ENCODE peak calls at places on chromosomes 11 and 22, in eight cellular contexts. One of them, this sample, is unnamed.

GRCh38 chr11:69472053-69472765 is 9.3 kb upstream of the LINC01488 start:
- DNase-seq in kidney: peak; percentile 48
- DNase-seq in dorsolateral prefrontal cortex: no peak
- DNase-seq in heart left ventricle: no peak
- DNase-seq in prostate gland: no peak
- DNase-seq in colonic mucosa: no peak
- DNase-seq in lower lobe of right lung: peak; percentile 30
- DNase-seq in naive thymus-derived CD4-positive, alpha-beta T cell: no peak
- DNase-seq in this sample: peak; percentile 70

GRCh38 chr11:63682045-63682915 is 980 bp downstream of the RTN3 start:
- DNase-seq in naive thymus-derived CD4-positive, alpha-beta T cell: no peak
- DNase-seq in heart left ventricle: peak; percentile 32
- DNase-seq in lower lobe of right lung: peak; percentile 55
- DNase-seq in kidney: no peak
- DNase-seq in prostate gland: no peak
- DNase-seq in dorsolateral prefrontal cortex: peak; percentile 51
- DNase-seq in colonic mucosa: peak; percentile 70
- DNase-seq in this sample: no peak

GRCh38 chr11:60710482-60710881 is 11.1 kb downstream of the MS4A8 start:
- DNase-seq in prostate gland: no peak
- DNase-seq in colonic mucosa: no peak
- DNase-seq in lower lobe of right lung: no peak
- DNase-seq in naive thymus-derived CD4-positive, alpha-beta T cell: no peak
- DNase-seq in kidney: no peak
- DNase-seq in dorsolateral prefrontal cortex: no peak
- DNase-seq in heart left ventricle: no peak
- DNase-seq in this sample: no peak

GRCh38 chr22:48828688-48829087 is 999.0 kb downstream of the BRD1 start:
- DNase-seq in prostate gland: no peak
- DNase-seq in naive thymus-derived CD4-positive, alpha-beta T cell: no peak
- DNase-seq in lower lobe of right lung: no peak
- DNase-seq in heart left ventricle: no peak
- DNase-seq in dorsolateral prefrontal cortex: peak; percentile 10
- DNase-seq in kidney: peak; percentile 43
- DNase-seq in colonic mucosa: no peak
- DNase-seq in this sample: peak; percentile 39

GRCh38 chr11:34667810-34668582 is 47.1 kb downstream of the EHF start:
- DNase-seq in prostate gland: peak; percentile 96
- DNase-seq in dorsolateral prefrontal cortex: no peak
- DNase-seq in heart left ventricle: no peak
- DNase-seq in kidney: no peak
- DNase-seq in lower lobe of right lung: no peak
- DNase-seq in colonic mucosa: no peak
- DNase-seq in naive thymus-derived CD4-positive, alpha-beta T cell: no peak
- DNase-seq in this sample: no peak

GRCh38 chr22:46044718-46045458 is 67.9 kb upstream of the WNT7B start:
- DNase-seq in kidney: peak; percentile 91
- DNase-seq in heart left ventricle: peak; percentile 76
- DNase-seq in colonic mucosa: no peak
- DNase-seq in naive thymus-derived CD4-positive, alpha-beta T cell: no peak
- DNase-seq in lower lobe of right lung: peak; percentile 69
- DNase-seq in dorsolateral prefrontal cortex: peak; percentile 31
- DNase-seq in prostate gland: no peak
- DNase-seq in this sample: peak; percentile 90

GRCh38 chr22:40190501-40190900 is 12.8 kb downstream of the TNRC6B start:
- DNase-seq in prostate gland: no peak
- DNase-seq in dorsolateral prefrontal cortex: no peak
- DNase-seq in lower lobe of right lung: peak; percentile 46
- DNase-seq in naive thymus-derived CD4-positive, alpha-beta T cell: no peak
- DNase-seq in heart left ventricle: peak; percentile 37
- DNase-seq in kidney: no peak
- DNase-seq in colonic mucosa: no peak
- DNase-seq in this sample: no peak

GRCh38 chr11:10511046-10511711 is 29.8 kb downstream of the RNF141 start:
- DNase-seq in kidney: no peak
- DNase-seq in prostate gland: no peak
- DNase-seq in lower lobe of right lung: no peak
- DNase-seq in naive thymus-derived CD4-positive, alpha-beta T cell: no peak
- DNase-seq in colonic mucosa: no peak
- DNase-seq in heart left ventricle: no peak
- DNase-seq in dorsolateral prefrontal cortex: no peak
- DNase-seq in this sample: no peak

GRCh38 chr22:17964153-17964552 is 60.2 kb downstream of the MICAL3 start:
- DNase-seq in prostate gland: no peak
- DNase-seq in kidney: peak; percentile 37
- DNase-seq in naive thymus-derived CD4-positive, alpha-beta T cell: no peak
- DNase-seq in colonic mucosa: no peak
- DNase-seq in dorsolateral prefrontal cortex: no peak
- DNase-seq in lower lobe of right lung: no peak
- DNase-seq in heart left ventricle: no peak
- DNase-seq in this sample: peak; percentile 60

GRCh38 chr11:81007046-81007445 is 1566.2 kb upstream of the TENM4 start:
- DNase-seq in lower lobe of right lung: no peak
- DNase-seq in colonic mucosa: no peak
- DNase-seq in prostate gland: no peak
- DNase-seq in dorsolateral prefrontal cortex: no peak
- DNase-seq in kidney: no peak
- DNase-seq in naive thymus-derived CD4-positive, alpha-beta T cell: no peak
- DNase-seq in heart left ventricle: no peak
- DNase-seq in this sample: no peak

GRCh38 chr11:110490886-110491285 is 61.1 kb downstream of the FDX1 start:
- DNase-seq in kidney: no peak
- DNase-seq in colonic mucosa: no peak
- DNase-seq in prostate gland: no peak
- DNase-seq in naive thymus-derived CD4-positive, alpha-beta T cell: no peak
- DNase-seq in lower lobe of right lung: no peak
- DNase-seq in heart left ventricle: no peak
- DNase-seq in dorsolateral prefrontal cortex: no peak
- DNase-seq in this sample: no peak

GRCh38 chr11:130806746-130807145 is 109.5 kb downstream of the SNX19 start:
- DNase-seq in colonic mucosa: no peak
- DNase-seq in naive thymus-derived CD4-positive, alpha-beta T cell: no peak
- DNase-seq in heart left ventricle: no peak
- DNase-seq in prostate gland: no peak
- DNase-seq in kidney: no peak
- DNase-seq in dorsolateral prefrontal cortex: no peak
- DNase-seq in lower lobe of right lung: no peak
- DNase-seq in this sample: no peak

GRCh38 chr11:70281114-70281729 is 10.7 kb downstream of the PPFIA1 start:
- DNase-seq in prostate gland: no peak
- DNase-seq in naive thymus-derived CD4-positive, alpha-beta T cell: no peak
- DNase-seq in kidney: peak; percentile 53
- DNase-seq in dorsolateral prefrontal cortex: no peak
- DNase-seq in colonic mucosa: no peak
- DNase-seq in lower lobe of right lung: no peak
- DNase-seq in heart left ventricle: peak; percentile 42
- DNase-seq in this sample: no peak

GRCh38 chr11:130217632-130218031 is 58.0 kb downstream of the ST14 start:
- DNase-seq in heart left ventricle: peak; percentile 12
- DNase-seq in colonic mucosa: no peak
- DNase-seq in lower lobe of right lung: peak; percentile 21
- DNase-seq in kidney: peak; percentile 77
- DNase-seq in prostate gland: no peak
- DNase-seq in dorsolateral prefrontal cortex: no peak
- DNase-seq in naive thymus-derived CD4-positive, alpha-beta T cell: no peak
- DNase-seq in this sample: peak; percentile 57

GRCh38 chr22:43471606-43472135 is 59.9 kb downstream of the MPPED1 start:
- DNase-seq in dorsolateral prefrontal cortex: peak; percentile 49
- DNase-seq in heart left ventricle: no peak
- DNase-seq in kidney: no peak
- DNase-seq in lower lobe of right lung: no peak
- DNase-seq in colonic mucosa: no peak
- DNase-seq in prostate gland: no peak
- DNase-seq in naive thymus-derived CD4-positive, alpha-beta T cell: no peak
- DNase-seq in this sample: peak; percentile 39

GRCh38 chr11:31871310-31872073 is 60.4 kb upstream of the PAX6 start:
- DNase-seq in prostate gland: no peak
- DNase-seq in naive thymus-derived CD4-positive, alpha-beta T cell: no peak
- DNase-seq in lower lobe of right lung: no peak
- DNase-seq in kidney: no peak
- DNase-seq in dorsolateral prefrontal cortex: no peak
- DNase-seq in heart left ventricle: no peak
- DNase-seq in colonic mucosa: no peak
- DNase-seq in this sample: no peak

GRCh38 chr22:26579331-26579886 is 10.5 kb downstream of the TPST2 start:
- DNase-seq in dorsolateral prefrontal cortex: no peak
- DNase-seq in naive thymus-derived CD4-positive, alpha-beta T cell: peak; percentile 41
- DNase-seq in heart left ventricle: no peak
- DNase-seq in lower lobe of right lung: peak; percentile 55
- DNase-seq in colonic mucosa: peak; percentile 35
- DNase-seq in prostate gland: no peak
- DNase-seq in kidney: no peak
- DNase-seq in this sample: peak; percentile 93

GRCh38 chr11:13336246-13336873 is 58.8 kb downstream of the BMAL1 start:
- DNase-seq in dorsolateral prefrontal cortex: no peak
- DNase-seq in colonic mucosa: no peak
- DNase-seq in prostate gland: no peak
- DNase-seq in naive thymus-derived CD4-positive, alpha-beta T cell: no peak
- DNase-seq in kidney: no peak
- DNase-seq in heart left ventricle: no peak
- DNase-seq in lower lobe of right lung: no peak
- DNase-seq in this sample: no peak

GRCh38 chr22:31192513-31192912 is 19.6 kb upstream of the LIMK2 start:
- DNase-seq in dorsolateral prefrontal cortex: no peak
- DNase-seq in lower lobe of right lung: no peak
- DNase-seq in naive thymus-derived CD4-positive, alpha-beta T cell: no peak
- DNase-seq in colonic mucosa: no peak
- DNase-seq in heart left ventricle: no peak
- DNase-seq in kidney: no peak
- DNase-seq in prostate gland: no peak
- DNase-seq in this sample: no peak

GRCh38 chr11:66958956-66959274 is 732 bp upstream of the PC start:
- DNase-seq in naive thymus-derived CD4-positive, alpha-beta T cell: no peak
- DNase-seq in prostate gland: no peak
- DNase-seq in dorsolateral prefrontal cortex: no peak
- DNase-seq in kidney: no peak
- DNase-seq in lower lobe of right lung: no peak
- DNase-seq in heart left ventricle: no peak
- DNase-seq in colonic mucosa: no peak
- DNase-seq in this sample: no peak

GRCh38 chr11:66956689-66957290 is 1.4 kb downstream of the PC start:
- DNase-seq in dorsolateral prefrontal cortex: peak; percentile 74
- DNase-seq in heart left ventricle: no peak
- DNase-seq in naive thymus-derived CD4-positive, alpha-beta T cell: no peak
- DNase-seq in lower lobe of right lung: peak; percentile 57
- DNase-seq in colonic mucosa: no peak
- DNase-seq in prostate gland: no peak
- DNase-seq in kidney: no peak
- DNase-seq in this sample: no peak

GRCh38 chr11:66958232-66958955 is at the start of gene PC:
- DNase-seq in kidney: peak; percentile 100
- DNase-seq in heart left ventricle: peak; percentile 99
- DNase-seq in naive thymus-derived CD4-positive, alpha-beta T cell: peak; percentile 95
- DNase-seq in colonic mucosa: peak; percentile 99
- DNase-seq in dorsolateral prefrontal cortex: peak; percentile 100
- DNase-seq in prostate gland: peak; percentile 99
- DNase-seq in lower lobe of right lung: peak; percentile 100
- DNase-seq in this sample: peak; percentile 99

GRCh38 chr11:66962247-66962646 is 4.1 kb upstream of the PC start:
- DNase-seq in colonic mucosa: no peak
- DNase-seq in lower lobe of right lung: peak; percentile 5
- DNase-seq in heart left ventricle: no peak
- DNase-seq in naive thymus-derived CD4-positive, alpha-beta T cell: no peak
- DNase-seq in kidney: no peak
- DNase-seq in prostate gland: no peak
- DNase-seq in dorsolateral prefrontal cortex: no peak
- DNase-seq in this sample: no peak

GRCh38 chr11:66957971-66958231 is 282 bp downstream of the PC start:
- DNase-seq in prostate gland: no peak
- DNase-seq in dorsolateral prefrontal cortex: no peak
- DNase-seq in naive thymus-derived CD4-positive, alpha-beta T cell: no peak
- DNase-seq in lower lobe of right lung: no peak
- DNase-seq in colonic mucosa: no peak
- DNase-seq in heart left ventricle: no peak
- DNase-seq in kidney: no peak
- DNase-seq in this sample: no peak
- H3K27ac ChIP-seq in prostate gland: peak overlapping the region; percentile 50
- H3K27ac ChIP-seq in dorsolateral prefrontal cortex: peak overlapping the region; percentile 77
- H3K27ac ChIP-seq in naive thymus-derived CD4-positive, alpha-beta T cell: peak overlapping the region; percentile 64
- H3K27ac ChIP-seq in lower lobe of right lung: peak overlapping the region; percentile 76
- H3K27ac ChIP-seq in colonic mucosa: peak overlapping the region; percentile 60
- H3K27ac ChIP-seq in heart left ventricle: no peak overlapping the region
- H3K27ac ChIP-seq in kidney: no peak overlapping the region
- H3K27ac ChIP-seq in this sample: peak overlapping the region; percentile 35

GRCh38 chr11:15159085-15159484 is 44.4 kb downstream of the INSC start:
- DNase-seq in prostate gland: no peak
- DNase-seq in lower lobe of right lung: no peak
- DNase-seq in heart left ventricle: no peak
- DNase-seq in naive thymus-derived CD4-positive, alpha-beta T cell: no peak
- DNase-seq in colonic mucosa: peak; percentile 25
- DNase-seq in kidney: no peak
- DNase-seq in dorsolateral prefrontal cortex: no peak
- DNase-seq in this sample: no peak

GRCh38 chr11:15153231-15153630 is 38.5 kb downstream of the INSC start:
- DNase-seq in dorsolateral prefrontal cortex: no peak
- DNase-seq in heart left ventricle: no peak
- DNase-seq in kidney: no peak
- DNase-seq in prostate gland: no peak
- DNase-seq in naive thymus-derived CD4-positive, alpha-beta T cell: no peak
- DNase-seq in colonic mucosa: no peak
- DNase-seq in lower lobe of right lung: no peak
- DNase-seq in this sample: no peak

GRCh38 chr11:15157738-15158137 is 43.0 kb downstream of the INSC start:
- DNase-seq in kidney: no peak
- DNase-seq in lower lobe of right lung: no peak
- DNase-seq in colonic mucosa: peak; percentile 20
- DNase-seq in naive thymus-derived CD4-positive, alpha-beta T cell: no peak
- DNase-seq in dorsolateral prefrontal cortex: no peak
- DNase-seq in prostate gland: no peak
- DNase-seq in heart left ventricle: no peak
- DNase-seq in this sample: no peak

GRCh38 chr11:15158351-15159015 is 43.8 kb downstream of the INSC start:
- DNase-seq in heart left ventricle: no peak
- DNase-seq in colonic mucosa: no peak
- DNase-seq in lower lobe of right lung: no peak
- DNase-seq in kidney: no peak
- DNase-seq in naive thymus-derived CD4-positive, alpha-beta T cell: no peak
- DNase-seq in prostate gland: no peak
- DNase-seq in dorsolateral prefrontal cortex: no peak
- DNase-seq in this sample: no peak

GRCh38 chr11:15157181-15157580 is 42.5 kb downstream of the INSC start:
- DNase-seq in lower lobe of right lung: no peak
- DNase-seq in prostate gland: no peak
- DNase-seq in colonic mucosa: no peak
- DNase-seq in heart left ventricle: no peak
- DNase-seq in kidney: no peak
- DNase-seq in dorsolateral prefrontal cortex: no peak
- DNase-seq in naive thymus-derived CD4-positive, alpha-beta T cell: no peak
- DNase-seq in this sample: no peak
- H3K27ac ChIP-seq in lower lobe of right lung: no peak overlapping the region
- H3K27ac ChIP-seq in prostate gland: no peak overlapping the region
- H3K27ac ChIP-seq in colonic mucosa: no peak overlapping the region
- H3K27ac ChIP-seq in heart left ventricle: no peak overlapping the region
- H3K27ac ChIP-seq in kidney: no peak overlapping the region
- H3K27ac ChIP-seq in dorsolateral prefrontal cortex: no peak overlapping the region
- H3K27ac ChIP-seq in naive thymus-derived CD4-positive, alpha-beta T cell: no peak overlapping the region
- H3K27ac ChIP-seq in this sample: no peak overlapping the region

GRCh38 chr11:120219157-120219934 is 8.5 kb downstream of the OAF start:
- DNase-seq in colonic mucosa: no peak
- DNase-seq in lower lobe of right lung: no peak
- DNase-seq in heart left ventricle: peak; percentile 39
- DNase-seq in prostate gland: no peak
- DNase-seq in dorsolateral prefrontal cortex: no peak
- DNase-seq in naive thymus-derived CD4-positive, alpha-beta T cell: no peak
- DNase-seq in kidney: no peak
- DNase-seq in this sample: no peak
- H3K27ac ChIP-seq in colonic mucosa: no peak overlapping the region
- H3K27ac ChIP-seq in lower lobe of right lung: no peak overlapping the region
- H3K27ac ChIP-seq in heart left ventricle: no peak overlapping the region
- H3K27ac ChIP-seq in prostate gland: peak overlapping the region; percentile 27
- H3K27ac ChIP-seq in dorsolateral prefrontal cortex: peak overlapping the region; percentile 70
- H3K27ac ChIP-seq in naive thymus-derived CD4-positive, alpha-beta T cell: no peak overlapping the region
- H3K27ac ChIP-seq in kidney: no peak overlapping the region
- H3K27ac ChIP-seq in this sample: peak overlapping the region; percentile 40

GRCh38 chr11:117200813-117201515 is 1.8 kb downstream of the TAGLN start:
- DNase-seq in naive thymus-derived CD4-positive, alpha-beta T cell: no peak
- DNase-seq in heart left ventricle: no peak
- DNase-seq in lower lobe of right lung: no peak
- DNase-seq in dorsolateral prefrontal cortex: no peak
- DNase-seq in colonic mucosa: no peak
- DNase-seq in prostate gland: no peak
- DNase-seq in kidney: no peak
- DNase-seq in this sample: no peak
- H3K27ac ChIP-seq in naive thymus-derived CD4-positive, alpha-beta T cell: no peak overlapping the region
- H3K27ac ChIP-seq in heart left ventricle: peak overlapping the region; percentile 55
- H3K27ac ChIP-seq in lower lobe of right lung: peak overlapping the region; percentile 77
- H3K27ac ChIP-seq in dorsolateral prefrontal cortex: no peak overlapping the region
- H3K27ac ChIP-seq in colonic mucosa: peak overlapping the region; percentile 71
- H3K27ac ChIP-seq in prostate gland: peak overlapping the region; percentile 83
- H3K27ac ChIP-seq in kidney: peak overlapping the region; percentile 94
- H3K27ac ChIP-seq in this sample: no peak overlapping the region